ENCODE peak calls at places on chromosomes 3 and 15, in eight cellular contexts. O is testis, Z is GM13977, W is RWPE1, A is endothelial cell, G is fibroblast of the aortic adventitia, E is Calu3, N is WTC11. P is an unnamed sample.
A peak's percentile ranks its signal among the peaks of the same experiment; 100 is the strongest.

GRCh38 chr15:84863480-84864428 is 20.7 kb upstream of the SLC28A1 start:
- DNase-seq in W (no peak), G (peak; percentile 78), O (no peak), Z (no peak), A (no peak), N (no peak), E (no peak), P (no peak)

GRCh38 chr3:42123012-42123581 is 31.9 kb downstream of the TRAK1 start:
- DNase-seq in E (no peak), O (no peak), W (no peak), N (no peak), G (no peak), Z (peak; percentile 38), A (peak; percentile 20), P (no peak)

GRCh38 chr3:190458040-190458439 is 8.3 kb upstream of the TMEM207 start:
- DNase-seq in A (no peak), W (no peak), O (no peak), G (peak; percentile 17), Z (no peak), N (no peak), E (peak; percentile 48), P (no peak)

GRCh38 chr15:60128000-60128376 is 123.9 kb downstream of the FOXB1 start:
- DNase-seq in N (no peak), G (no peak), O (peak; percentile 19), Z (no peak), W (no peak), A (no peak), E (no peak), P (no peak)

GRCh38 chr15:74174216-74174965 is 881 bp downstream of the ISLR start:
- DNase-seq in A (no peak), G (peak; percentile 74), W (no peak), N (peak; percentile 17), O (peak; percentile 81), E (no peak), Z (no peak), P (peak; percentile 46)

GRCh38 chr15:94375997-94376396 is 144.6 kb downstream of the MCTP2 start:
- DNase-seq in N (peak; percentile 18), G (no peak), Z (no peak), E (no peak), A (peak; percentile 36), O (no peak), W (no peak), P (no peak)

GRCh38 chr3:127164615-127165014 is 28.3 kb upstream of the PRR23E start:
- DNase-seq in Z (no peak), O (no peak), G (no peak), N (no peak), W (no peak), A (no peak), E (no peak), P (no peak)

GRCh38 chr3:132174500-132174899 is 139.7 kb upstream of the CPNE4 start:
- DNase-seq in A (no peak), Z (no peak), W (no peak), N (no peak), E (no peak), O (no peak), G (no peak), P (no peak)

GRCh38 chr3:32586361-32586760 is 15.7 kb upstream of the DYNC1LI1 start:
- DNase-seq in G (no peak), W (no peak), A (no peak), Z (no peak), E (no peak), O (no peak), N (no peak), P (no peak)

GRCh38 chr15:40498418-40498817 is 27.6 kb downstream of the CHST14 start:
- DNase-seq in A (no peak), Z (no peak), N (no peak), G (no peak), O (no peak), E (no peak), W (no peak), P (no peak)

GRCh38 chr3:113275876-113276580 is 64.7 kb downstream of the BOC start:
- DNase-seq in A (no peak), N (no peak), G (peak; percentile 88), Z (peak; percentile 64), E (peak; percentile 74), W (peak; percentile 16), O (no peak), P (peak; percentile 30)

GRCh38 chr3:194503101-194503531 is 16.3 kb upstream of the ATP13A3 start:
- DNase-seq in G (peak; percentile 73), O (no peak), Z (no peak), A (no peak), W (no peak), N (no peak), E (no peak), P (no peak)

GRCh38 chr15:45402955-45403892 is 24.9 kb upstream of the GATM start:
- DNase-seq in G (peak; percentile 27), O (peak; percentile 27), N (peak; percentile 34), W (peak; percentile 81), Z (peak; percentile 54), A (peak; percentile 50), E (peak; percentile 43), P (peak; percentile 57)

GRCh38 chr3:53056442-53056841 is 10.6 kb upstream of the SFMBT1 start:
- DNase-seq in A (peak; percentile 23), W (no peak), N (no peak), O (no peak), Z (no peak), E (peak; percentile 15), G (no peak), P (no peak)
- TF ChIP-seq CTCF in A (no peak), W (no peak), N (no peak), O (no peak), Z (peak; percentile 23), E (peak; percentile 38), G (peak; percentile 32), P (no peak)

GRCh38 chr15:29938701-29939340 is 116.6 kb upstream of the TJP1 start:
- DNase-seq in A (peak; percentile 34), E (no peak), W (no peak), O (no peak), N (no peak), G (no peak), Z (no peak), P (no peak)
- TF ChIP-seq CTCF in A (no peak), E (no peak), W (no peak), O (no peak), N (no peak), G (peak; percentile 25), Z (no peak), P (no peak)

DNA sequence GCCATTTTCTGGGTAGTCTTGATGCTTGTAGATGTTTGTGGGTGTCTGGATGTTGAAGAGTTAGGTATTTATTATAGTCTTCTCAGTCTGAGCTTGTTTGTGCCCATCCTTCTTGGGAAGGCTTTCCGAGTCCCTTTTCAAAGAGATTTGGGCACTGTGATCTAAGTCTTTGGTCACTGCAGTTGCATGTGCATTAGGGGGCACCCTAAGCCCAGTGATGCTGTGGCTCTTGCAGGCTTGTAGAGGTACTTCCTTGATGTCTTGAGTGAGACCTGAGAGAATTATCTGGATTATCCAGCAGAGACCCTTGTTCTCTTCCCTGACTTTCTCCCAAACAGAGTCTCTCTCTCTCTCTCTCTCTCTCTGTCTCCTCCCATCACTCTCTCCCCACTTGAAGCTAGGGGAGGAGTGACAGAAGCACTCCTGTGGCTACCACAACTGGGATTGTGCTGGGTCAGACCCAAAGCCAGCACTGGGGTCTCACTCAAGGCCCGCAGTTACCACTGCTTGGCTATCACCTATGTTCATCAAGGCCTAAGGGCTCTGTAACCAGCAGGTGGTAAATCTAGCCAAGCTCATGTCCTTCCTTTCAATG is 68.5 kb downstream of the TMCO5A start:
- DNase-seq in A (peak; percentile 69), O (peak; percentile 71), Z (peak; percentile 37), G (peak; percentile 88), E (peak; percentile 62), N (peak; percentile 79), W (peak; percentile 34), P (peak; percentile 36)
- TF ChIP-seq CTCF in A (no peak), O (no peak), Z (peak; percentile 77), G (peak; percentile 81), E (peak; percentile 18), N (peak; percentile 53), W (peak; percentile 56), P (peak; percentile 42)

DNA sequence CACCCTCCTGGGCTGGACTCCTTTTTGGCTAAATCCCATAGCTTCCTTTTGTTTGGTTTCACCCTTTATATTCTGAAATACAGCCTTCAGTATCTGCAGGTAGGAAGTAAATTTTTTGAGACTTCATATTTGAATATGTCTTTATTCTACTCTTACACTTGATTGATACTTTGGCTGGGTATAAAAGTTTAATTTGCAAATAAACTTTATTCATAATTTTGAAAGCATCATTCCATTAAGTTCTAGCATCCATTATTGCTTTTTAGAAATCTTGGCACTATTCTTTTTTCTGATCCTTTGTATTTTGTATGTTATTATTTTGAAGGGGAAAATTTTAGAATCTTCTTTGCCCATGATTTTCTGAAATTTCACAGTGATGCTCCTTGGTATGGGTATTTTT is 41.3 kb upstream of the FILIP1L start:
- DNase-seq in N (no peak), O (no peak), W (no peak), G (no peak), A (no peak), Z (no peak), E (no peak), P (no peak)
- TF ChIP-seq CTCF in N (no peak), O (no peak), W (no peak), G (no peak), A (no peak), Z (no peak), E (no peak), P (no peak)

DNA sequence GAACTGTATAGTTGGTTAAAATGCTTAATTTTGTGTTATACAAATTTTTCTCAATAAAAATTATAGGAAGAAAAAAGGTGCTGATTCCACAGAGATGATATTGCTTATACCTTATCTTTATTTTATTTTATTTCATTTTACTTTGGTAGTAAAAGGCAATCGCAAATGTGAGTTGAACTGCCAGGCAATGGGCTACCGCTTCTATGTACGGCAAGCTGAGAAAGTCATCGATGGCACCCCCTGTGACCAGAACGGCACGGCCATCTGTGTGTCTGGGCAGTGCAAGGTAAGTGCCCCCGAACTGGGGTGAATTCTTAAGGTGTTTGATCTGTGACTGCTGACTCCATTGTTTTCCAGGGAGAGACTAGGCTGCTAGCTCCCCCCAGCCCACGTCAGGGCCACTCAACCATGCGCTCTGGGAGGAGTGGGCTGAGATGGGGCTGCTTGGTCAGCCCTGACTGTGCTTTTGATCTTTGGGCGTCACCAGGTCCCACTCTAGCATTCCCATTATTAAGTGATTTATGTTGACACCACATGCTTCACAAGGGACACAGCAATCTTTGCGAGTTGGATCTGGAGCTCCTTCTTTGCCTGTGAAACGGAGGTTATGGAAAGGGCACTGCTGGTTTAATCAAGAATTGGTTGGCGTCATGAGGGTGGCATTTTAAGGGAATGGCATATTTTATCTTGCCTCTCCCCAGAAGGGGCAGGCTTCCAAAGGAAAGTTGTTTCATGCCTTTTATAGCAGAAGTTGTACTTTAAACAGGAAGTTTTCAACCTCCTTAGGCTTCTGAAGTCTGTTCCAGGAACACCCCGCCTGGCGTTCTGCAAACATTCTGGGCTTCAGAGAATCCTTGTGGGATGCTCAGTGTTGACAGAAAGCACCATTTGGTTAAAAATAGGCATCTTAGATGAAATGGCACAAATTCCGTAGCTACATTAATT is 296.5 kb downstream of the THSD4 start:
- DNase-seq in W (no peak), N (no peak), E (peak; percentile 52), Z (no peak), A (no peak), G (peak; percentile 21), O (no peak), P (peak; percentile 73)
- TF ChIP-seq CTCF in W (no peak), N (no peak), E (peak; percentile 19), Z (no peak), A (no peak), G (no peak), O (no peak), P (no peak)

GRCh38 chr15:58839485-58839884 is 68.4 kb downstream of the MINDY2 start:
- DNase-seq in G (peak; percentile 11), O (no peak), Z (peak; percentile 39), A (no peak), E (no peak), W (peak; percentile 14), N (no peak), P (no peak)
- TF ChIP-seq CTCF in G (peak; percentile 28), O (no peak), Z (peak; percentile 62), A (no peak), E (no peak), W (peak; percentile 23), N (no peak), P (no peak)

GRCh38 chr3:65060904-65061303 is 373.1 kb upstream of the ADAMTS9 start:
- DNase-seq in Z (no peak), W (no peak), N (no peak), G (no peak), A (no peak), E (no peak), O (no peak), P (no peak)
- TF ChIP-seq CTCF in Z (no peak), W (no peak), N (no peak), G (no peak), A (peak; percentile 25), E (no peak), O (no peak), P (no peak)